ENCODE peak calls at places on chromosomes 4 and X, in four cellular contexts. L is HepG2, F is K562, X is GM12878. V is an unnamed sample.

GRCh38 chr4:86493460-86493859 is 100.7 kb upstream of the PTPN13 start:
- DNase-seq in L (no peak), F (no peak), X (no peak), V (no peak)

GRCh38 chr4:3532714-3533336 is 603 bp upstream of the LRPAP1 start:
- DNase-seq in L (no peak), F (no peak), X (no peak), V (no peak)

GRCh38 chr4:21451032-21451431 is 497.5 kb downstream of the KCNIP4 start:
- DNase-seq in L (no peak), F (no peak), X (no peak), V (no peak)

GRCh38 chr4:10129196-10130185 is 12.9 kb upstream of the WDR1 start:
- DNase-seq in L (no peak), F (no peak), X (no peak), V (no peak)

GRCh38 chr4:176791591-176792347 is 953 bp downstream of the VEGFC start:
- DNase-seq in L (no peak), F (no peak), X (no peak), V (no peak)

GRCh38 chr4:169253087-169253675 is 17.6 kb downstream of the SH3RF1 start:
- DNase-seq in L (no peak), F (no peak), X (no peak), V (no peak)

GRCh38 chr4:81314196-81314896 is 99.3 kb upstream of the PRKG2 start:
- DNase-seq in L (no peak), F (no peak), X (no peak), V (peak)

GRCh38 chr4:172998527-172999469 is 169.8 kb upstream of the GALNT7 start:
- DNase-seq in L (no peak), F (peak), X (no peak), V (peak)

GRCh38 chrX:64642482-64642881 is 247.2 kb upstream of the MTMR8 start:
- DNase-seq in L (no peak), F (no peak), X (no peak), V (no peak)

GRCh38 chr4:84897516-84897915 is 69.0 kb downstream of the WDFY3 start:
- DNase-seq in L (no peak), F (no peak), X (no peak), V (no peak)

GRCh38 chrX:137568741-137569469 is 3.0 kb downstream of the ZIC3 start:
- DNase-seq in L (no peak), F (no peak), X (no peak), V (no peak)

GRCh38 chr4:184506527-184507121 is 32.3 kb upstream of the IRF2 start:
- DNase-seq in L (peak), F (no peak), X (peak), V (peak)

GRCh38 chrX:119735467-119735866 is 22.9 kb upstream of the SOWAHD start:
- DNase-seq in L (no peak), F (no peak), X (no peak), V (no peak)
- TF ChIP-seq CHD4 in L (no peak), F (no peak), X (no peak), V (no peak)

GRCh38 chrX:1551959-1552546 is 15.1 kb upstream of the P2RY8 start:
- DNase-seq in L (no peak), F (no peak), X (no peak), V (no peak)
- H3K4me2 ChIP-seq in L (no peak), F (no peak), X (no peak), V (no peak)

DNA sequence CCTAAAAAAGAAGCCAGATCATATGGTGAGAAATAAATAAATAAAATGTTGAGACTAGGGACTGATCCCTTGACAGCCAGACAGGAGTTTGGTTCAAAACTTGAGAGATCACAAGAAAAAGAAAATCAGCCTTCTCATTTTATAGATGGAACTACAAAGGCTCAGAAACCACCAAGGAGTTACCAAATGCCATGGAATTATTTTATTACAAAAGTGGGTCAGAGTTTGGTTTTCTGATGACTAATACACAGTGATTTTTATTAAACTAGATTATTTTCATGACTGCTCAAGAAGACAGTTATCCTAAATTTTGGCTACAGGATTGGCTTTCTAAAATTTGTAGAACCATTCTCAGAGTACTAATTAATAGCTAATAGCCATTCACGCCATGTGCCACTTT is 6.2 kb downstream of the CXCL1 start:
- DNase-seq in L (no peak), F (no peak), X (no peak), V (no peak)
- TF ChIP-seq CHD4 in L (no peak), F (no peak), X (no peak), V (no peak)

GRCh38 chrX:45758738-45759397 is 558.2 kb upstream of the DIPK2B start:
- DNase-seq in L (no peak), F (no peak), X (peak), V (no peak)

GRCh38 chrX:45758319-45758718 is 557.6 kb upstream of the DIPK2B start:
- DNase-seq in L (no peak), F (no peak), X (peak), V (no peak)

GRCh38 chrX:45757272-45757671 is 556.6 kb upstream of the DIPK2B start:
- DNase-seq in L (no peak), F (no peak), X (no peak), V (no peak)

GRCh38 chrX:45756562-45756961 is 555.9 kb upstream of the DIPK2B start:
- DNase-seq in L (no peak), F (no peak), X (no peak), V (no peak)

GRCh38 chrX:45755719-45756118 is 555.0 kb upstream of the DIPK2B start:
- DNase-seq in L (no peak), F (no peak), X (no peak), V (no peak)
- H3K4me2 ChIP-seq in L (peak), F (no peak), X (no peak), V (peak)

GRCh38 chr4:39528056-39528465 is 822 bp upstream of the UGDH start:
- DNase-seq in L (no peak), F (no peak), X (no peak), V (no peak)
- TF ChIP-seq CHD4 in L (no peak), F (no peak), X (no peak), V (no peak)

GRCh38 chr4:141028024-141028529 is 105.2 kb downstream of the RNF150 start:
- DNase-seq in L (no peak), F (no peak), X (no peak), V (no peak)
- H3K4me2 ChIP-seq in L (no peak), F (no peak), X (no peak), V (no peak)

V was measured in A549.